ENCODE peak calls at places on chromosomes 16 and 17, in five cellular contexts. J is astrocyte of the spinal cord, X is Right ventricle myocardium superior, Z is retina, D is substantia nigra. P is an unnamed sample.

GRCh38 chr17:81335388-81336157 is 40.5 kb upstream of the SLC38A10 start:
- DNase-seq in J (no peak), Z (no peak), D (no peak), X (no peak), P (no peak)

GRCh38 chr17:40323731-40324650 is 15.0 kb downstream of the RARA start:
- DNase-seq in Z (no peak), D (no peak), X (peak), J (no peak), P (no peak)

GRCh38 chr17:1434150-1434549 is 21.9 kb downstream of the CRK start:
- DNase-seq in J (no peak), D (no peak), X (no peak), Z (no peak), P (no peak)

GRCh38 chr17:43171761-43172487 is 910 bp downstream of the NBR1 start:
- DNase-seq in X (no peak), Z (peak), J (peak), D (no peak), P (peak)

GRCh38 chr16:30769379-30770089 is 7.4 kb downstream of the RNF40 start:
- DNase-seq in Z (no peak), D (no peak), X (peak), J (no peak), P (no peak)

GRCh38 chr17:67047382-67047781 is 3.0 kb downstream of the CACNG1 start:
- DNase-seq in X (no peak), D (no peak), J (no peak), Z (no peak), P (no peak)

GRCh38 chr17:7356072-7356549 is 1.2 kb downstream of the TMEM95 start:
- DNase-seq in D (peak), Z (peak), X (peak), J (peak), P (no peak)

GRCh38 chr16:22764662-22765302 is 49.2 kb upstream of the HS3ST2 start:
- DNase-seq in X (no peak), Z (peak), J (no peak), D (no peak), P (no peak)

GRCh38 chr17:77958716-77959215 is 263 bp downstream of the TNRC6C start:
- DNase-seq in D (no peak), Z (no peak), X (no peak), J (no peak), P (no peak)

GRCh38 chr16:2980227-2981176 is at the start of gene PKMYT1:
- DNase-seq in J (peak), D (peak), X (peak), Z (peak), P (peak)

GRCh38 chr17:41635121-41636097 is 11.0 kb upstream of the KRT17 start:
- DNase-seq in J (no peak), D (no peak), Z (peak), X (peak), P (no peak)

GRCh38 chr16:8867483-8868271 is 1.1 kb downstream of the CARHSP1 start:
- DNase-seq in J (peak), Z (peak), X (peak), D (peak), P (no peak)

GRCh38 chr16:4207683-4208528 is 34.0 kb downstream of the SRL start:
- DNase-seq in D (no peak), X (peak), Z (no peak), J (no peak), P (no peak)

GRCh38 chr17:81888105-81888987 is 3.0 kb downstream of the ALYREF start:
- DNase-seq in J (no peak), D (no peak), X (no peak), Z (no peak), P (no peak)

GRCh38 chr17:7475764-7476422 is 3.5 kb downstream of the ZBTB4 start:
- DNase-seq in D (no peak), J (no peak), Z (no peak), X (peak), P (no peak)

GRCh38 chr17:72884066-72884465 is 208.4 kb downstream of the SLC39A11 start:
- DNase-seq in Z (no peak), D (peak), X (no peak), J (no peak), P (no peak)

GRCh38 chr16:29975134-29975538 is 1.5 kb downstream of the TAOK2 start:
- DNase-seq in X (no peak), J (no peak), Z (no peak), D (no peak), P (no peak)

GRCh38 chr17:36494674-36495073 is 8.2 kb downstream of the ZNHIT3 start:
- DNase-seq in D (no peak), X (no peak), Z (no peak), J (no peak), P (no peak)

GRCh38 chr17:64385187-64386083 is 5.2 kb downstream of the PECAM1 start:
- DNase-seq in D (no peak), Z (no peak), X (peak), J (peak), P (peak)

GRCh38 chr16:22670044-22670536 is 143.9 kb upstream of the HS3ST2 start:
- DNase-seq in J (no peak), Z (no peak), X (no peak), D (no peak), P (no peak)

GRCh38 chr16:69217433-69217832 is 30.5 kb downstream of the SNTB2 start:
- DNase-seq in D (no peak), Z (no peak), J (peak), X (no peak), P (peak)

GRCh38 chr16:56360117-56361008 is 65.0 kb downstream of the AMFR start:
- DNase-seq in D (no peak), J (no peak), Z (no peak), X (peak), P (no peak)